ENCODE peak calls at places on chromosomes 7 and 10, in five cellular contexts. O is stomach, Q is ovary, A is IMR-90, F is body of pancreas. G is an unnamed sample.

GRCh38 chr10:116122664-116123063 is 150.3 kb downstream of the GFRA1 start:
- DNase-seq in O (no peak), A (no peak), F (no peak), Q (no peak), G (peak; percentile 74)

GRCh38 chr10:74103560-74104248 is 46.9 kb downstream of the AP3M1 start:
- DNase-seq in Q (no peak), F (no peak), O (no peak), A (peak; percentile 42), G (no peak)

GRCh38 chr10:29926649-29927048 is 132.7 kb downstream of the JCAD start:
- DNase-seq in Q (no peak), O (no peak), A (peak; percentile 73), F (no peak), G (no peak)

GRCh38 chr7:1646957-1647891 is 22.9 kb upstream of the ELFN1 start:
- DNase-seq in O (no peak), A (no peak), Q (no peak), F (no peak), G (no peak)

GRCh38 chr10:44860811-44861751 is 50.1 kb upstream of the TMEM72 start:
- DNase-seq in A (peak; percentile 86), O (peak; percentile 13), Q (no peak), F (peak; percentile 20), G (no peak)

GRCh38 chr10:118624747-118625146 is 29.3 kb upstream of the PRLHR start:
- DNase-seq in Q (no peak), A (no peak), F (no peak), O (no peak), G (no peak)

GRCh38 chr7:134946260-134946659 is 40.0 kb upstream of the AGBL3 start:
- DNase-seq in F (no peak), Q (no peak), O (no peak), A (peak; percentile 57), G (no peak)

GRCh38 chr10:123530166-123530870 is 135.8 kb upstream of the GPR26 start:
- DNase-seq in Q (no peak), A (no peak), O (no peak), F (no peak), G (peak; percentile 90)

GRCh38 chr10:94076325-94076841 is 82.7 kb downstream of the PLCE1 start:
- DNase-seq in O (no peak), Q (no peak), F (peak; percentile 7), A (peak; percentile 71), G (no peak)

GRCh38 chr7:51154201-51154600 is 162.4 kb downstream of the COBL start:
- DNase-seq in O (no peak), A (no peak), F (no peak), Q (no peak), G (no peak)

GRCh38 chr10:43362191-43362839 is 9.1 kb upstream of the FXYD4 start:
- DNase-seq in O (peak; percentile 99), F (peak; percentile 100), Q (peak; percentile 95), A (peak; percentile 52), G (peak; percentile 98)

GRCh38 chr10:100355069-100355468 is 8.0 kb downstream of the SCD start:
- DNase-seq in O (no peak), A (no peak), Q (no peak), F (no peak), G (no peak)

GRCh38 chr10:78756604-78757442 is 311.9 kb upstream of the ZMIZ1 start:
- DNase-seq in A (peak; percentile 98), F (peak; percentile 84), Q (peak; percentile 71), O (peak; percentile 41), G (peak; percentile 95)

GRCh38 chr7:133117432-133117831 is 35.5 kb upstream of the CHCHD3 start:
- DNase-seq in A (no peak), O (no peak), F (no peak), Q (no peak), G (no peak)

GRCh38 chr10:45453639-45454250 is 79.7 kb downstream of the ALOX5 start:
- DNase-seq in A (no peak), F (no peak), Q (no peak), O (no peak), G (peak; percentile 79)

GRCh38 chr7:104883718-104884452 is 130.1 kb upstream of the KMT2E start:
- DNase-seq in A (peak; percentile 72), F (peak; percentile 89), Q (peak; percentile 84), O (peak; percentile 89), G (peak; percentile 94)

GRCh38 chr7:47404005-47404404 is 177.9 kb downstream of the TNS3 start:
- DNase-seq in F (no peak), O (peak; percentile 26), A (peak; percentile 53), Q (peak; percentile 13), G (no peak)

GRCh38 chr7:101466871-101467270 is 104.2 kb downstream of the COL26A1 start:
- DNase-seq in Q (no peak), F (peak; percentile 52), O (no peak), A (no peak), G (no peak)

GRCh38 chr7:17302575-17303142 is 4.2 kb downstream of the AHR start:
- DNase-seq in O (no peak), F (no peak), Q (no peak), A (peak; percentile 18), G (no peak)

GRCh38 chr10:101749511-101750016 is 26.4 kb downstream of the FGF8 start:
- DNase-seq in O (no peak), F (no peak), Q (no peak), A (no peak), G (no peak)

GRCh38 chr7:117322741-117323584 is at the start of gene WNT2:
- DNase-seq in O (no peak), A (peak; percentile 22), F (no peak), Q (no peak), G (no peak)

GRCh38 chr10:78899996-78900714 is 168.6 kb upstream of the ZMIZ1 start:
- DNase-seq in O (no peak), A (no peak), F (peak; percentile 16), Q (peak; percentile 64), G (peak; percentile 92)

GRCh38 chr7:30973791-30974604 is 10.2 kb downstream of the GHRHR start:
- DNase-seq in O (no peak), Q (no peak), A (no peak), F (no peak), G (no peak)

DNA sequence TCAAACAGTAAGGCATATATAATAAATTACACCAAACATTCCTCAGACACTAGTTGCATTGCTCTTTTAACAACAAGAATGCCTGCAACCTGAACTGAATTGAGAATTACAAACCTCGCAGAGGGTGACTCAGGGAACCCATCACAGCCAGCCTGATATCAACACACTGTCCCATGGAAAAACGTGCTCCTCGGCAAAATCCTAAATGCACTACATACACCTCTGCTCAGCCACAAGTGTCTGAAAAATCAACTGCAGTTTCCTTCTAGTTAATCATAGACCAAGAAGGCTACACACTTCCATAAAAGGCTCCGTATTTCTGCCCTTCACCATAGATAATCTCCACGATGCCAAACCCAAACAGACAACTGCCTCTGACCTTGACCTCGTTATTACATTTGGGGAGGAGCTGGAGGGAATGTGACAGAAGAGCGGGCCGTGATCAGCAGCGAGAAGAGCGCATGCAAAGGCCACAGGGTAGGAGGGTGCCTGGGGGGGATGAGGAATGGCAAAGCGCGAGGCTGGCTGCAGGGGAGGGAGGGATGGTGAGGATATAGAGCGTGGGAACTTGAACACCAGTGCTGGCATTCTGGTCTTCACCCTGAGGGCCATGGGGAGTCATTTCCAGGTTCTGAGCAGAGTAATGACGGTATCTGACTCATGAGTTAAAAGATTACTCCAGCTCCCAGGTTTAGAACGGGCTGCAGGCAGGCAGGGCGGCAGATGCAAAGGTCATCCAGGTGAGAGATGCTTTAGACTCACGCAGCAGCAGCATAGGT is 201.9 kb upstream of the FRMD4A start:
- DNase-seq in A (peak; percentile 65), O (no peak), F (peak; percentile 90), Q (no peak), G (no peak)
- TF ChIP-seq POLR2A in A (no peak), O (no peak), F (peak; percentile 56), Q (no peak), G (no peak)

GRCh38 chr7:155363146-155363539 is 65.5 kb downstream of the INSIG1 start:
- DNase-seq in A (no peak), Q (no peak), O (no peak), F (no peak), G (no peak)

GRCh38 chr7:155361363-155361680 is 63.6 kb downstream of the INSIG1 start:
- DNase-seq in A (no peak), F (no peak), Q (no peak), O (no peak), G (no peak)

GRCh38 chr7:155360495-155361362 is 63.1 kb downstream of the INSIG1 start:
- DNase-seq in Q (no peak), F (no peak), A (no peak), O (no peak), G (no peak)

GRCh38 chr7:155362380-155363145 is 64.9 kb downstream of the INSIG1 start:
- DNase-seq in O (no peak), Q (no peak), A (no peak), F (no peak), G (no peak)

GRCh38 chr7:155361947-155362346 is 64.3 kb downstream of the INSIG1 start:
- DNase-seq in A (no peak), F (no peak), Q (no peak), O (no peak), G (no peak)
- H3K27me3 ChIP-seq in A (peaks cover 56% of the 10 kb centered on the region), F (no peaks in the 10 kb centered on the region), Q (no peaks in the 10 kb centered on the region), O (peaks cover 88% of the 10 kb centered on the region), G (peaks cover 3% of the 10 kb centered on the region)

GRCh38 chr10:124701038-124701365 is 43.2 kb downstream of the FAM53B start:
- DNase-seq in F (no peak), Q (no peak), O (no peak), A (no peak), G (no peak)
- H3K4me1 ChIP-seq in F (peaks cover 49% of the 10 kb centered on the region), Q (peaks cover 71% of the 10 kb centered on the region), O (peaks cover 95% of the 10 kb centered on the region), A (peaks cover 17% of the 10 kb centered on the region), G (peaks cover 93% of the 10 kb centered on the region)

DNA sequence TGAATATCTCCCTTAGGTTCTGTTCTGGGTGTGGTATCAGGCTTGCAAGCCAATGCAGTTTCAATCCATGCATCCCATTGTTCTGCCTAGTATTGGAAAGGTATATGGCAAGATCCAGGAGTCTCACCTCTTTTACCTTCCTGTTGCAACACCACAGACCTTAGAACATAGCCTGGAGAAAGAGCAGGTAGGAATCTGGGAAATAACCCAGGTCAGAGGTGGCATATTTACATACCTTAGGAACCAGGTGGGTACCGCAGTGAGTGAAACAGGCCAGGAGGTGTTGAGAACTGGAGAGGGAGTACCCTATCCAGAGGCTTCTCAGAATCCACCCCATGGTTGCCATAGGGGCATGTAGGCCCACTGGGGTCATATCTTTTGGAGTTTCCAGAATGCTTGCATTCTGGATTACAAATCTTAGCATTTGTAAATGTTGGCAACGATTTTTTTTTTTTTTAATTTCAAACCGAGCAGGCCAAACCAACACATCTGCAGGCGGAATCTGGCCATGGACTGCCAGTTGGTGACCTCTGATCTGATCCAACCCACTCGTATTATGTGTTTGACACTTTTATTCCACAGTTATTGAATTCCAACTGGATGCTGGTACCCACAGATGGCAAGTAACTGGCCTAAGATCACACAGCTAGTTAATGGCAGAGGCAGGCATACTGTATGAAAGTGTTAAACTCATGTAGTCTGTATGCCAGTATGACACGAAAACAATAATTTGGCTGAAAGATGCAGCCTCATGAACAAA is 180.3 kb upstream of the TCF7L2 start:
- DNase-seq in Q (no peak), F (no peak), A (no peak), O (no peak), G (peak; percentile 64)
- TF ChIP-seq POLR2A in Q (no peak), F (no peak), A (no peak), O (no peak), G (no peak)

GRCh38 chr10:93069245-93069561 is 4.5 kb upstream of the CYP26A1 start:
- DNase-seq in A (no peak), O (no peak), Q (no peak), F (no peak), G (no peak)
- H3K27me3 ChIP-seq in A (peaks cover 98% of the 10 kb centered on the region), O (peaks cover 100% of the 10 kb centered on the region), Q (no peaks in the 10 kb centered on the region), F (no peaks in the 10 kb centered on the region), G (peaks cover 2% of the 10 kb centered on the region)